ENCODE peak calls at places on chromosomes 13 and 19, in six cellular contexts. U is mesothelial cell of epicardium, B is NCI-H1417, N is body of pancreas, I is astrocyte of the spinal cord, A is AG10803. M is an unnamed sample.

GRCh38 chr19:17447704-17448189 is 721 bp downstream of the TMEM221 start:
- DNase-seq in I (no peak), B (no peak), A (no peak), N (no peak), U (no peak), M (no peak)

GRCh38 chr19:7382694-7383093 is 34.0 kb downstream of the ARHGEF18 start:
- DNase-seq in B (no peak), I (no peak), A (no peak), U (no peak), N (no peak), M (no peak)

GRCh38 chr19:43546581-43546980 is 13.6 kb downstream of the ZNF575 start:
- DNase-seq in A (no peak), B (no peak), I (no peak), U (no peak), N (no peak), M (no peak)

GRCh38 chr19:40369797-40370196 is 20.2 kb downstream of the HIPK4 start:
- DNase-seq in U (no peak), N (no peak), I (no peak), A (no peak), B (no peak), M (no peak)

GRCh38 chr13:43307921-43308433 is 284.6 kb downstream of the DNAJC15 start:
- DNase-seq in N (peak), I (peak), A (peak), U (peak), B (peak), M (peak)

GRCh38 chr13:111508902-111509509 is 188.6 kb downstream of the TEX29 start:
- DNase-seq in N (no peak), U (no peak), I (no peak), B (no peak), A (no peak), M (no peak)

GRCh38 chr19:19429361-19429760 is 23.9 kb downstream of the GATAD2A start:
- DNase-seq in I (no peak), B (no peak), A (no peak), N (no peak), U (no peak), M (no peak)

GRCh38 chr13:66618702-66619101 is 611.4 kb downstream of the PCDH9 start:
- DNase-seq in N (no peak), B (peak), I (peak), A (peak), U (no peak), M (no peak)

GRCh38 chr13:90760639-90761038 is 586.8 kb upstream of the MIR17HG start:
- DNase-seq in I (no peak), A (no peak), N (no peak), B (peak), U (no peak), M (no peak)

GRCh38 chr13:77533875-77534788 is 1.4 kb upstream of the SCEL start:
- DNase-seq in N (no peak), A (no peak), I (no peak), U (no peak), B (no peak), M (no peak)

GRCh38 chr13:112165712-112166111 is 98.8 kb downstream of the SOX1 start:
- DNase-seq in U (no peak), N (no peak), A (no peak), B (no peak), I (no peak), M (no peak)

GRCh38 chr19:13839938-13840750 is 36.8 kb upstream of the NANOS3 start:
- DNase-seq in N (peak), I (peak), U (no peak), B (no peak), A (peak), M (peak)

M was measured in small intestine.